ENCODE peak calls at places on chromosomes 7 and 10, in eight cellular contexts. One of them, this sample, is unnamed.

GRCh38 chr10:126525326-126525725 is 137.0 kb upstream of the ADAM12 start:
- DNase-seq in HCT116: no peak
- DNase-seq in PC-3: no peak
- DNase-seq in hepatocyte: no peak
- DNase-seq in OCI-LY7: no peak
- DNase-seq in SK-N-SH: no peak
- DNase-seq in mammary epithelial cell: no peak
- DNase-seq in fibroblast of lung: no peak
- DNase-seq in this sample: no peak

GRCh38 chr10:62001898-62002297 is 100.4 kb downstream of the ARID5B start:
- DNase-seq in HCT116: no peak
- DNase-seq in PC-3: no peak
- DNase-seq in hepatocyte: no peak
- DNase-seq in OCI-LY7: no peak
- DNase-seq in SK-N-SH: no peak
- DNase-seq in mammary epithelial cell: no peak
- DNase-seq in fibroblast of lung: no peak
- DNase-seq in this sample: no peak

GRCh38 chr7:1567893-1568292 is 1.9 kb downstream of the PSMG3 start:
- DNase-seq in HCT116: no peak
- DNase-seq in PC-3: peak
- DNase-seq in hepatocyte: peak
- DNase-seq in OCI-LY7: no peak
- DNase-seq in SK-N-SH: peak
- DNase-seq in mammary epithelial cell: no peak
- DNase-seq in fibroblast of lung: peak
- DNase-seq in this sample: no peak

GRCh38 chr10:79360499-79361342 is 13.5 kb downstream of the PPIF start:
- DNase-seq in HCT116: no peak
- DNase-seq in PC-3: no peak
- DNase-seq in hepatocyte: no peak
- DNase-seq in OCI-LY7: no peak
- DNase-seq in SK-N-SH: no peak
- DNase-seq in mammary epithelial cell: no peak
- DNase-seq in fibroblast of lung: no peak
- DNase-seq in this sample: no peak

GRCh38 chr10:99996934-99997648 is 12.7 kb downstream of the DNMBP start:
- DNase-seq in HCT116: no peak
- DNase-seq in PC-3: no peak
- DNase-seq in hepatocyte: no peak
- DNase-seq in OCI-LY7: no peak
- DNase-seq in SK-N-SH: no peak
- DNase-seq in mammary epithelial cell: no peak
- DNase-seq in fibroblast of lung: peak
- DNase-seq in this sample: no peak

GRCh38 chr7:72003236-72003635 is 408.9 kb downstream of the CALN1 start:
- DNase-seq in HCT116: no peak
- DNase-seq in PC-3: no peak
- DNase-seq in hepatocyte: no peak
- DNase-seq in OCI-LY7: no peak
- DNase-seq in SK-N-SH: no peak
- DNase-seq in mammary epithelial cell: no peak
- DNase-seq in fibroblast of lung: no peak
- DNase-seq in this sample: no peak

GRCh38 chr7:728602-729001 is 1.5 kb upstream of the PRKAR1B start:
- DNase-seq in HCT116: no peak
- DNase-seq in PC-3: no peak
- DNase-seq in hepatocyte: no peak
- DNase-seq in OCI-LY7: no peak
- DNase-seq in SK-N-SH: no peak
- DNase-seq in mammary epithelial cell: no peak
- DNase-seq in fibroblast of lung: no peak
- DNase-seq in this sample: no peak

GRCh38 chr10:52276982-52277381 is 37.1 kb upstream of the DKK1 start:
- DNase-seq in HCT116: no peak
- DNase-seq in PC-3: no peak
- DNase-seq in hepatocyte: no peak
- DNase-seq in OCI-LY7: no peak
- DNase-seq in SK-N-SH: no peak
- DNase-seq in mammary epithelial cell: no peak
- DNase-seq in fibroblast of lung: peak
- DNase-seq in this sample: no peak

GRCh38 chr7:47258798-47259197 is 323.1 kb downstream of the TNS3 start:
- DNase-seq in HCT116: no peak
- DNase-seq in PC-3: peak
- DNase-seq in hepatocyte: no peak
- DNase-seq in OCI-LY7: no peak
- DNase-seq in SK-N-SH: no peak
- DNase-seq in mammary epithelial cell: peak
- DNase-seq in fibroblast of lung: no peak
- DNase-seq in this sample: no peak

GRCh38 chr7:5549096-5549896 is 125.7 kb upstream of the TNRC18 start:
- DNase-seq in HCT116: peak
- DNase-seq in PC-3: peak
- DNase-seq in hepatocyte: peak
- DNase-seq in OCI-LY7: no peak
- DNase-seq in SK-N-SH: peak
- DNase-seq in mammary epithelial cell: peak
- DNase-seq in fibroblast of lung: peak
- DNase-seq in this sample: peak

GRCh38 chr10:8061274-8062211 is 7.1 kb downstream of the GATA3 start:
- DNase-seq in HCT116: no peak
- DNase-seq in PC-3: no peak
- DNase-seq in hepatocyte: no peak
- DNase-seq in OCI-LY7: no peak
- DNase-seq in SK-N-SH: no peak
- DNase-seq in mammary epithelial cell: peak
- DNase-seq in fibroblast of lung: peak
- DNase-seq in this sample: no peak

GRCh38 chr10:10133271-10133670 is 884.4 kb upstream of the CELF2 start:
- DNase-seq in HCT116: no peak
- DNase-seq in PC-3: no peak
- DNase-seq in hepatocyte: no peak
- DNase-seq in OCI-LY7: no peak
- DNase-seq in SK-N-SH: no peak
- DNase-seq in mammary epithelial cell: no peak
- DNase-seq in fibroblast of lung: no peak
- DNase-seq in this sample: no peak

GRCh38 chr7:67462781-67463191 is 466.2 kb downstream of the TYW1 start:
- DNase-seq in HCT116: no peak
- DNase-seq in PC-3: no peak
- DNase-seq in hepatocyte: peak
- DNase-seq in OCI-LY7: no peak
- DNase-seq in SK-N-SH: peak
- DNase-seq in mammary epithelial cell: no peak
- DNase-seq in fibroblast of lung: peak
- DNase-seq in this sample: no peak

GRCh38 chr10:32957341-32958084 is 517 bp downstream of the ITGB1 start:
- DNase-seq in HCT116: no peak
- DNase-seq in PC-3: peak
- DNase-seq in hepatocyte: peak
- DNase-seq in OCI-LY7: peak
- DNase-seq in SK-N-SH: peak
- DNase-seq in mammary epithelial cell: peak
- DNase-seq in fibroblast of lung: no peak
- DNase-seq in this sample: no peak

GRCh38 chr7:51263631-51264484 is 52.8 kb downstream of the COBL start:
- DNase-seq in HCT116: peak
- DNase-seq in PC-3: peak
- DNase-seq in hepatocyte: peak
- DNase-seq in OCI-LY7: no peak
- DNase-seq in SK-N-SH: no peak
- DNase-seq in mammary epithelial cell: peak
- DNase-seq in fibroblast of lung: no peak
- DNase-seq in this sample: peak

GRCh38 chr7:2120251-2120660 is 112.5 kb downstream of the MAD1L1 start:
- DNase-seq in HCT116: no peak
- DNase-seq in PC-3: no peak
- DNase-seq in hepatocyte: no peak
- DNase-seq in OCI-LY7: no peak
- DNase-seq in SK-N-SH: no peak
- DNase-seq in mammary epithelial cell: no peak
- DNase-seq in fibroblast of lung: no peak
- DNase-seq in this sample: no peak

GRCh38 chr7:78090616-78091015 is 292.0 kb downstream of the PHTF2 start:
- DNase-seq in HCT116: no peak
- DNase-seq in PC-3: no peak
- DNase-seq in hepatocyte: no peak
- DNase-seq in OCI-LY7: peak
- DNase-seq in SK-N-SH: no peak
- DNase-seq in mammary epithelial cell: no peak
- DNase-seq in fibroblast of lung: no peak
- DNase-seq in this sample: no peak

GRCh38 chr7:79882916-79883315 is 251.7 kb upstream of the GNAI1 start:
- DNase-seq in HCT116: no peak
- DNase-seq in PC-3: no peak
- DNase-seq in hepatocyte: no peak
- DNase-seq in OCI-LY7: no peak
- DNase-seq in SK-N-SH: no peak
- DNase-seq in mammary epithelial cell: no peak
- DNase-seq in fibroblast of lung: no peak
- DNase-seq in this sample: no peak

DNA sequence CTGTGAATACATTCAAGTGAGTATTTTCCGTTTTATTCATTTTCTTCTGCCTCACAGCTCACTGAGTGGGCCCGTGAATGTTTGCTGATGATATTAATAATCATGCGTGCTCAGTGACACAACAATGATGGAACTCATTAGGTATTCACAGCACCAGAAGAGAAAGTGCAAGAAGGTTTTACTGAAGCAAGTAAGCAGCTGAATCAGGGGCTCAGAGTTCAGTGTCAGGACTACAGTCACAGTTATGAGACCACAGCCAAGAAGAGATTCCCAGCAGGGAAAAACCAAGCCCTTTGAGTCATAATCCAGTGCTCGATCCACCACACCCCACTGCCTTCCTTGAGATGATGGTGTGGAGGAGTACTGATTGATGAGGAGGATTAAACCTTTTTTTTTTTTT is 247.4 kb downstream of the KIAA1217 start:
- DNase-seq in HCT116: no peak
- DNase-seq in PC-3: peak
- DNase-seq in hepatocyte: peak
- DNase-seq in OCI-LY7: no peak
- DNase-seq in SK-N-SH: no peak
- DNase-seq in mammary epithelial cell: peak
- DNase-seq in fibroblast of lung: peak
- DNase-seq in this sample: peak
- H3K4me3 ChIP-seq in HCT116: no peak
- H3K4me3 ChIP-seq in PC-3: no peak
- H3K4me3 ChIP-seq in hepatocyte: no peak
- H3K4me3 ChIP-seq in OCI-LY7: no peak
- H3K4me3 ChIP-seq in SK-N-SH: no peak
- H3K4me3 ChIP-seq in mammary epithelial cell: no peak
- H3K4me3 ChIP-seq in fibroblast of lung: no peak
- H3K4me3 ChIP-seq in this sample: no peak

DNA sequence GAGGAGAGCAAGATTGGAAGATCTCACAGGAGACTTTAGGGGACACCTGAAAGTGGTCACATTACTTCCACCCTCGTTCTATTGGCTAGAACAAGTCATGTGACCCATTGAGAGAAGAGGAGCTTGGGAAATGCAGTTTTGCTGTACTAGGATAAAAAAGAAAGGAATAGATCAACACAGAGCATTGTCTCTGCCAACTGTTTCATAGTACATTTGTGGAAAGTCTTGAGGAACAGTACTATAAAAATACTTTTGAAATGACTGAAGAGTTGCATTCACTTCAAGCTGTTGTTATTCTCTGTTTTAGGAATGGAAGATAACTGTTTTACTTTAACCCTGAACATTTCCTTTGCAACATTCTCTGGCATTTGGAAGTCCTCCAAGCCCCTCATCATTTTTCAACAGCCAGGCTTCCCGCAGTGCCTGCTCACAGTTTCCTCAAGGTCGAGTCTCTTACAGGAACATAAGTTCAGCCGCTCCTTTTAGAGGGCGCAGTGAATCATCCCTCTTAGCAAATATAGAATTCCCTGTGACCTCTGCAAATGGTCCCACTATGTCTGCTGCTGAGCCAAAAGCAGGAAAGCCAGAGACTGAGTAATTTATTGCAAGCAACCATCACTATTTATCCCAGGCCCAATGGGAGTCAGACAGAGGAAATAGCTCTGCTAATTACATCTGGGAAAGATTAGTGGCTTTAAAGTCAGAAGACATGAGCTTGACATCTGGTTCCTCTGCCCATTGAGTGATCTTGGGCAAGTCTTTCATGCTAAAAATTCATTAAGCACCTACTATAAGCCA is 40.7 kb downstream of the MRPL32 start:
- DNase-seq in HCT116: no peak
- DNase-seq in PC-3: peak
- DNase-seq in hepatocyte: peak
- DNase-seq in OCI-LY7: peak
- DNase-seq in SK-N-SH: peak
- DNase-seq in mammary epithelial cell: no peak
- DNase-seq in fibroblast of lung: peak
- DNase-seq in this sample: no peak
- H2AFZ ChIP-seq in HCT116: no peak
- H2AFZ ChIP-seq in PC-3: peak
- H2AFZ ChIP-seq in hepatocyte: peak
- H2AFZ ChIP-seq in OCI-LY7: no peak
- H2AFZ ChIP-seq in SK-N-SH: peak
- H2AFZ ChIP-seq in mammary epithelial cell: no peak
- H2AFZ ChIP-seq in fibroblast of lung: peak
- H2AFZ ChIP-seq in this sample: no peak

GRCh38 chr10:110076559-110077318 is 69.0 kb downstream of the ADD3 start:
- DNase-seq in HCT116: peak
- DNase-seq in PC-3: peak
- DNase-seq in hepatocyte: peak
- DNase-seq in OCI-LY7: peak
- DNase-seq in SK-N-SH: no peak
- DNase-seq in mammary epithelial cell: peak
- DNase-seq in fibroblast of lung: peak
- DNase-seq in this sample: peak
- H3K4me3 ChIP-seq in HCT116: no peak
- H3K4me3 ChIP-seq in PC-3: peak
- H3K4me3 ChIP-seq in hepatocyte: peak
- H3K4me3 ChIP-seq in OCI-LY7: peak
- H3K4me3 ChIP-seq in SK-N-SH: no peak
- H3K4me3 ChIP-seq in mammary epithelial cell: peak
- H3K4me3 ChIP-seq in fibroblast of lung: no peak
- H3K4me3 ChIP-seq in this sample: peak

DNA sequence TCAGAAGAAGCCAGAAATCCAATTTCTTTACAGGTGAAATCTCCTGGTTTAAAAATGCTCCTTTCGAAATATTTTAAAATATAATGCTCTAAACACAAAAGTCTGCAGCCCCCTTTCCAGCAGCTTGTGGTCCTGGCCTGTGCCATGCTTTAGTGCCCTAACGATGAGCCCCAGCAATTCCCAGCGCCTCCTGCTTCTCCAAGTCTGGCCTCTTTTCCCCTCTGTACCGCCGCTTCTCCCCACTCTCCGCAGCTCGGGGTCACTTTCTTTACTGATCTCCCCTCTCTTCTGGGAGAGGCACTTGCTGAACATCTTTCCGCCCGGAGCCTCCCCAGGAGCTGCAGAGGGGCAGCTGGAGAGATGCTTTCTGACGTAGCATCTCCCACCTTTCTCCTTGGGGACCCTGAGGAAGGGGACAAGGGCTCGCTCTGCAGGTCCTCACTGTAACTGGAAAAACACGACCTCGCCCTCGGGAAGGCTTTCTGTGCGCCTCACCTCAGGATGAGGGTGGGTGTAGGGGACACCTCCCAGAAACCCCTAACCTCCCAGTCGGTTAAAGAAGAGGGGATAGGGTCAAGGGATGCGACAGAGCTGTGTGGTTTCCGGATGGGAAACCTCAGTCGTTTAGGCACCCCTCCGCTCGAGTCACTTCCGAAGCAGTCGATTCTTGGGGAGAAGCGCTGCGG is 544 bp upstream of the INA start:
- DNase-seq in HCT116: no peak
- DNase-seq in PC-3: no peak
- DNase-seq in hepatocyte: no peak
- DNase-seq in OCI-LY7: no peak
- DNase-seq in SK-N-SH: peak
- DNase-seq in mammary epithelial cell: no peak
- DNase-seq in fibroblast of lung: no peak
- DNase-seq in this sample: no peak
- H2AFZ ChIP-seq in HCT116: no peak
- H2AFZ ChIP-seq in PC-3: no peak
- H2AFZ ChIP-seq in hepatocyte: no peak
- H2AFZ ChIP-seq in OCI-LY7: no peak
- H2AFZ ChIP-seq in SK-N-SH: no peak
- H2AFZ ChIP-seq in mammary epithelial cell: peak
- H2AFZ ChIP-seq in fibroblast of lung: no peak
- H2AFZ ChIP-seq in this sample: no peak